ENCODE peak calls at places on chromosomes 5 and 9, in four cellular contexts. H, B, G and W are unnamed samples.

GRCh38 chr5:181224390-181225234 is 1.5 kb downstream of the TRIM41 start:
- DNase-seq in H (no peak), B (no peak), G (no peak), W (peak; percentile 68)

GRCh38 chr5:103305829-103306228 is 47.3 kb downstream of the MACIR start:
- DNase-seq in H (peak; percentile 15), B (no peak), G (no peak), W (no peak)

GRCh38 chr5:168434746-168435321 is 51.4 kb upstream of the RARS1 start:
- DNase-seq in H (no peak), B (no peak), G (no peak), W (no peak)

GRCh38 chr9:135582966-135583685 is 21.6 kb downstream of the PAEP start:
- DNase-seq in H (no peak), B (no peak), G (no peak), W (no peak)

GRCh38 chr5:88438006-88438405 is 169.4 kb upstream of the TMEM161B start:
- DNase-seq in H (peak; percentile 8), B (no peak), G (no peak), W (no peak)

GRCh38 chr5:84437673-84438315 is 53.1 kb upstream of the EDIL3 start:
- DNase-seq in H (peak; percentile 34), B (no peak), G (no peak), W (no peak)

GRCh38 chr9:124079176-124079925 is 67.8 kb downstream of the LHX2 start:
- DNase-seq in H (no peak), B (no peak), G (no peak), W (no peak)

GRCh38 chr5:61256474-61256873 is 75.6 kb upstream of the ZSWIM6 start:
- DNase-seq in H (no peak), B (peak; percentile 36), G (no peak), W (no peak)

GRCh38 chr5:78647838-78648358 is 674 bp downstream of the LHFPL2 start:
- DNase-seq in H (no peak), B (peak; percentile 55), G (no peak), W (no peak)

GRCh38 chr9:63817622-63818518 is 1467.1 kb downstream of the FOXD4L5 start:
- DNase-seq in H (no peak), B (peak; percentile 42), G (peak; percentile 74), W (peak; percentile 86)

GRCh38 chr9:80707120-80707519 is 982.2 kb downstream of the TLE1 start:
- DNase-seq in H (no peak), B (no peak), G (no peak), W (no peak)

GRCh38 chr5:54291498-54291897 is 18.9 kb downstream of the ARL15 start:
- DNase-seq in H (no peak), B (no peak), G (no peak), W (no peak)

GRCh38 chr5:125659316-125660071 is 763.7 kb upstream of the GRAMD2B start:
- DNase-seq in H (no peak), B (no peak), G (no peak), W (no peak)

GRCh38 chr5:30596495-30597064 is 596.9 kb upstream of the CDH6 start:
- DNase-seq in H (no peak), B (no peak), G (no peak), W (no peak)

GRCh38 chr5:154046486-154046885 is 7.7 kb downstream of the MFAP3 start:
- DNase-seq in H (no peak), B (no peak), G (no peak), W (no peak)

GRCh38 chr9:82761911-82762310 is 301.0 kb downstream of the RASEF start:
- DNase-seq in H (no peak), B (no peak), G (no peak), W (no peak)

GRCh38 chr9:82764270-82764669 is 298.7 kb downstream of the RASEF start:
- DNase-seq in H (no peak), B (no peak), G (no peak), W (no peak)

GRCh38 chr9:82757921-82758320 is 305.0 kb downstream of the RASEF start:
- DNase-seq in H (no peak), B (no peak), G (no peak), W (no peak)

GRCh38 chr9:82763631-82764030 is 299.3 kb downstream of the RASEF start:
- DNase-seq in H (no peak), B (no peak), G (no peak), W (peak; percentile 5)
- H3K4me3 ChIP-seq in H (no peak overlapping the region), B (no peak overlapping the region), G (no peak overlapping the region), W (no peak overlapping the region)

GRCh38 chr5:151683936-151684586 is 2.7 kb downstream of the SPARC start:
- DNase-seq in H (no peak), B (peak; percentile 18), G (no peak), W (no peak)
- H3K4me3 ChIP-seq in H (no peak overlapping the region), B (peak overlapping the region; percentile 66), G (no peak overlapping the region), W (peak overlapping the region; percentile 86)

DNA sequence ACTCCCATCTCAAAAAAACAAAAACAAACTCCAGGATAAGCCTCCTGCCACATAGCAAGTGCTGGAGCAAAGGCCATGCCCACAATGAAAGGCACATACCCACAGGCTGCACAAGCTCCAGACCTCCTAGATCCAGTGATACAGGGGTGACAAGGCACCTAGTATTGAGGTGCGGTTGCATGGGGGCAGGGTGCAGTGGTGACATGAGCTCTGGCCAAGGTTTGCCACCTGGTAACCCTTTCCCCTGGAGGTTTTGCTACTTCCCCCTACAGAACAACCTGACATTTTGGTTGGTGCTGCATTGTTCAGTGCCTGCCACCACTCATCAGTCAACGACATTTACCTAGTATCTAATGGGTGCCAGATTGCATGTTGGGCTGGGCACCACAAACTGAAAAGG is 14.5 kb downstream of the CDKN2AIPNL start:
- DNase-seq in H (no peak), B (no peak), G (no peak), W (no peak)
- H3K4me3 ChIP-seq in H (no peak overlapping the region), B (no peak overlapping the region), G (no peak overlapping the region), W (no peak overlapping the region)

GRCh38 chr5:174242573-174242972 is 197.1 kb downstream of the NSG2 start:
- DNase-seq in H (no peak), B (no peak), G (no peak), W (peak; percentile 9)

GRCh38 chr5:174235993-174236528 is 190.6 kb downstream of the NSG2 start:
- DNase-seq in H (no peak), B (no peak), G (no peak), W (no peak)

GRCh38 chr5:174243904-174244303 is 198.4 kb downstream of the NSG2 start:
- DNase-seq in H (no peak), B (no peak), G (no peak), W (no peak)

GRCh38 chr5:174235226-174235992 is 189.9 kb downstream of the NSG2 start:
- DNase-seq in H (no peak), B (no peak), G (no peak), W (no peak)

GRCh38 chr5:174239718-174240117 is 194.2 kb downstream of the NSG2 start:
- DNase-seq in H (no peak), B (no peak), G (no peak), W (no peak)
- H3K4me3 ChIP-seq in H (no peak overlapping the region), B (no peak overlapping the region), G (no peak overlapping the region), W (no peak overlapping the region)

GRCh38 chr9:128819716-128820664 is 1.7 kb downstream of the ENDOG start:
- DNase-seq in H (no peak), B (no peak), G (no peak), W (no peak)
- H3K4me3 ChIP-seq in H (peak overlapping the region; percentile 71), B (no peak overlapping the region), G (no peak overlapping the region), W (no peak overlapping the region)